ENCODE peak calls at places on chromosomes 12 and 14, in ten cellular contexts. D is testis, S is tibial nerve, L is lower leg skin, P is stomach, W is A549, C is transverse colon, R is adrenal gland, A is suprapubic skin, G is breast epithelium. U is an unnamed sample.

GRCh38 chr12:93943766-93944165 is 204.6 kb upstream of the PLXNC1 start:
- DNase-seq in G (no peak), L (peak), S (no peak), D (no peak), W (peak), R (peak), C (no peak), A (peak), P (no peak), U (no peak)

GRCh38 chr12:62787023-62787422 is 147.9 kb downstream of the PPM1H start:
- DNase-seq in W (peak), C (no peak), R (no peak), L (no peak), A (no peak), D (no peak), G (no peak), S (no peak), P (no peak), U (peak)

GRCh38 chr12:44000309-44000952 is 164.6 kb downstream of the TMEM117 start:
- DNase-seq in D (peak), L (no peak), W (peak), C (no peak), R (peak), G (no peak), S (no peak), P (no peak), A (no peak), U (peak)

GRCh38 chr12:29350080-29350479 is 30.9 kb downstream of the ERGIC2 start:
- DNase-seq in G (no peak), C (no peak), A (no peak), L (no peak), R (no peak), S (no peak), P (no peak), W (peak), D (no peak), U (peak)

GRCh38 chr12:11836282-11836963 is 186.9 kb downstream of the ETV6 start:
- DNase-seq in L (no peak), G (no peak), W (no peak), D (peak), S (no peak), C (peak), A (no peak), R (no peak), P (peak), U (peak)

GRCh38 chr14:99036594-99037293 is 235.3 kb downstream of the BCL11B start:
- DNase-seq in C (no peak), W (no peak), D (peak), A (no peak), G (no peak), L (peak), P (peak), R (peak), S (no peak), U (peak)

GRCh38 chr12:132724506-132725220 is 14.0 kb downstream of the PGAM5 start:
- DNase-seq in G (no peak), W (no peak), S (no peak), A (no peak), L (no peak), P (no peak), D (no peak), R (no peak), C (no peak), U (no peak)

GRCh38 chr12:53103860-53104305 is 597 bp downstream of the SOAT2 start:
- DNase-seq in P (no peak), D (no peak), C (peak), S (no peak), R (no peak), A (peak), W (no peak), L (no peak), G (no peak), U (peak)

GRCh38 chr12:124359671-124360581 is 65.0 kb downstream of the RFLNA start:
- DNase-seq in W (no peak), S (peak), G (peak), L (peak), C (peak), D (peak), P (peak), R (peak), A (peak), U (peak)

GRCh38 chr12:45216297-45216982 is 545 bp downstream of the ANO6 start:
- DNase-seq in L (peak), R (peak), P (peak), W (peak), S (no peak), G (no peak), D (peak), C (peak), A (peak), U (peak)

GRCh38 chr14:89401783-89402182 is 15.2 kb downstream of the FOXN3 start:
- DNase-seq in C (no peak), R (no peak), P (no peak), G (no peak), S (no peak), D (no peak), A (peak), W (no peak), L (no peak), U (no peak)

GRCh38 chr12:53575502-53576264 is 50.5 kb downstream of the ATF7 start:
- DNase-seq in A (no peak), C (no peak), R (no peak), L (no peak), G (no peak), S (no peak), D (no peak), W (peak), P (no peak), U (peak)

GRCh38 chr12:51377099-51377984 is 13.9 kb downstream of the GALNT6 start:
- DNase-seq in S (no peak), L (no peak), R (no peak), A (no peak), C (no peak), D (no peak), G (no peak), P (no peak), W (no peak), U (no peak)

GRCh38 chr14:71586131-71586893 is 345.9 kb upstream of the RGS6 start:
- DNase-seq in G (no peak), A (no peak), C (no peak), D (peak), P (no peak), R (peak), W (no peak), S (no peak), L (peak), U (no peak)

GRCh38 chr14:104388011-104388521 is 191.5 kb upstream of the C14orf180 start:
- DNase-seq in L (no peak), W (no peak), D (peak), C (no peak), G (peak), S (no peak), R (no peak), A (peak), P (peak), U (no peak)

GRCh38 chr12:12508612-12509011 is 54.1 kb downstream of the DUSP16 start:
- DNase-seq in A (no peak), W (no peak), R (no peak), S (no peak), G (no peak), P (no peak), C (no peak), D (no peak), L (no peak), U (no peak)

GRCh38 chr12:68106160-68106559 is 53.4 kb downstream of the IFNG start:
- DNase-seq in R (no peak), W (no peak), G (no peak), P (no peak), L (no peak), D (no peak), A (no peak), C (no peak), S (no peak), U (no peak)

GRCh38 chr12:68821357-68822188 is 13.6 kb downstream of the MDM2 start:
- DNase-seq in C (no peak), A (no peak), R (no peak), W (no peak), P (no peak), G (no peak), S (no peak), D (no peak), L (no peak), U (no peak)

GRCh38 chr12:53495903-53496751 is 3.1 kb downstream of the MAP3K12 start:
- DNase-seq in P (no peak), G (no peak), D (peak), S (peak), W (peak), C (peak), R (peak), L (peak), A (peak), U (peak)

GRCh38 chr12:119229837-119230236 is 51.1 kb downstream of the HSPB8 start:
- DNase-seq in P (no peak), W (peak), C (no peak), S (no peak), A (no peak), L (no peak), D (peak), G (no peak), R (peak), U (peak)

GRCh38 chr12:13187399-13187798 is 9.1 kb upstream of the EMP1 start:
- DNase-seq in P (no peak), C (no peak), L (no peak), S (no peak), R (no peak), W (peak), G (no peak), A (no peak), D (no peak), U (no peak)

GRCh38 chr12:89880695-89881350 is 172.2 kb upstream of the ATP2B1 start:
- DNase-seq in S (no peak), A (no peak), L (no peak), G (no peak), C (peak), W (no peak), P (no peak), D (no peak), R (no peak), U (peak)
- TF ChIP-seq POLR2A in S (no peak), A (no peak), L (no peak), G (no peak), C (no peak), W (no peak), P (no peak), D (no peak), R (no peak), U (no peak)

GRCh38 chr12:2557589-2557988 is 237.2 kb upstream of the FKBP4 start:
- DNase-seq in W (no peak), P (no peak), C (no peak), S (no peak), R (no peak), A (no peak), G (no peak), L (no peak), D (no peak), U (no peak)
- TF ChIP-seq CTCF in W (no peak), P (no peak), C (no peak), S (no peak), R (no peak), A (no peak), G (no peak), L (no peak), D (no peak), U (no peak)

GRCh38 chr14:95534299-95535225 is at the start of gene GLRX5:
- DNase-seq in R (peak), C (peak), P (peak), S (peak), W (peak), D (peak), L (peak), G (peak), A (peak), U (peak)
- TF ChIP-seq POLR2A in R (peak), C (peak), P (no peak), S (peak), W (peak), D (no peak), L (no peak), G (peak), A (peak), U (peak)

GRCh38 chr14:64401923-64402322 is 13.8 kb downstream of the MTHFD1 start:
- DNase-seq in L (no peak), D (no peak), A (no peak), S (no peak), W (no peak), R (no peak), P (no peak), C (no peak), G (no peak), U (no peak)

GRCh38 chr14:64409509-64409908 is 21.4 kb downstream of the MTHFD1 start:
- DNase-seq in L (no peak), P (no peak), A (no peak), W (no peak), S (no peak), G (no peak), R (no peak), D (no peak), C (no peak), U (no peak)

GRCh38 chr14:64407329-64407728 is 19.2 kb downstream of the MTHFD1 start:
- DNase-seq in L (no peak), G (no peak), A (no peak), S (no peak), D (no peak), W (no peak), P (no peak), R (no peak), C (no peak), U (no peak)

GRCh38 chr14:64400829-64401459 is 12.8 kb downstream of the MTHFD1 start:
- DNase-seq in G (no peak), L (no peak), P (no peak), W (no peak), S (no peak), A (no peak), R (no peak), D (no peak), C (no peak), U (no peak)

DNA sequence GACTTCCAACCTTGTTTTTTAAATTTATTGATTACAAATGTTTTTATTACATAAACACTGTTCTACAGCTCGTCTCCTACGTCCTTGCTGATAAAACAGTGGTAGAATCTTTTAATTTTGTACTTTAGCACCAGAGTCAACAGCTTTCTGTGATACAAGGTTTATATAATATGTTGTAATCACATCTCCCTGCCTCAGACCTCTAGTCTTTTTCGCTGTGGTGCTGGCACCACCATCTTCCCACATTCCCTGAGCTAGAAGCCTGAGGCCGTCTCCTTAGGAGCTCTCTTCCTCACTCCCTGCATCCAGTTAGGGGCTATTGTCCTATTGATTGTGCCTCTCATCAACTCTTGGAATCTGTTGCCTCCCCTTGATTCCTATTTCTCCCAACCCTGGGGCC is 17.1 kb downstream of the MTHFD1 start:
- DNase-seq in D (no peak), P (no peak), W (no peak), A (no peak), C (no peak), L (no peak), S (no peak), R (no peak), G (no peak), U (no peak)
- TF ChIP-seq CTCF in D (no peak), P (no peak), W (no peak), A (no peak), C (no peak), L (no peak), S (no peak), R (no peak), G (no peak), U (no peak)

GRCh38 chr12:47964102-47964723 is 817 bp downstream of the TMEM106C start:
- DNase-seq in R (no peak), L (peak), C (peak), S (no peak), D (peak), W (no peak), G (no peak), P (peak), A (no peak), U (peak)

GRCh38 chr12:47965581-47965980 is 2.2 kb downstream of the TMEM106C start:
- DNase-seq in R (no peak), L (no peak), C (peak), W (no peak), P (no peak), G (no peak), S (no peak), D (no peak), A (no peak), U (no peak)

GRCh38 chr12:47967461-47968430 is 4.3 kb downstream of the TMEM106C start:
- DNase-seq in S (no peak), L (no peak), C (no peak), P (no peak), W (no peak), A (no peak), R (no peak), G (no peak), D (no peak), U (no peak)

GRCh38 chr12:47962198-47962597 is 1.2 kb upstream of the TMEM106C start:
- DNase-seq in W (no peak), S (no peak), A (no peak), G (no peak), L (no peak), R (no peak), P (no peak), D (no peak), C (no peak), U (no peak)

GRCh38 chr12:47963340-47964040 is at the start of gene TMEM106C:
- DNase-seq in D (peak), L (peak), G (peak), P (peak), R (peak), W (peak), S (peak), C (peak), A (peak), U (peak)
- TF ChIP-seq POLR2A in D (no peak), L (no peak), G (peak), P (no peak), R (peak), W (peak), S (peak), C (peak), A (no peak), U (peak)

DNA sequence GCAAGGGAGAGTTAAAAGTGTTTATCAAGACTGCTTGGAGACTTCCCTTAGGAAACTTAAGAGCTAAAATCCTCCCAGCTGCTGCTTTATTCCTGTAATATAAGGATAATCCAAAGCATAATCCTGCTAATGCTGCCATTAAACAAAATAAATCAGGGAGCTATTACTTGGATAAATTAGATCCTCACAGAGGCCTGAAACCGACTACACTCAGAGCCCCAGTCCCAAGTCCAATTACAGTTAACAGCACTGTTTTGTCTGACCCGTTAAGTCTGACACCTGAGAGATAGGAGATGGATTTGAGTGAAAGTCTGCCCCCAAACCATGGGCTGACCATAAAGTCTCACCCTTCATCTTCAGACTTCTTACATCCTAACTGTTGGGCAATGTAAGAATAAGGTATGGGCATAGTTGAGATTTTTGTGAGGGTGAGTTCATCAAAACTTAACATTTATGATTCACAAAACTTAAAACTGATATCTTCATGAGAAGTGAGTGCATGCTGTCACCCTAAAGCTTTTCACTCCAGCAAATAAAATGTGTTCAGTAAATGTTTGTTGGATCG is 181.6 kb downstream of the PLCZ1 start:
- DNase-seq in P (no peak), L (no peak), D (no peak), W (no peak), S (no peak), G (no peak), R (no peak), A (no peak), C (no peak), U (no peak)
- TF ChIP-seq CTCF in P (no peak), L (no peak), D (no peak), W (no peak), S (no peak), G (no peak), R (no peak), A (no peak), C (no peak), U (no peak)

DNA sequence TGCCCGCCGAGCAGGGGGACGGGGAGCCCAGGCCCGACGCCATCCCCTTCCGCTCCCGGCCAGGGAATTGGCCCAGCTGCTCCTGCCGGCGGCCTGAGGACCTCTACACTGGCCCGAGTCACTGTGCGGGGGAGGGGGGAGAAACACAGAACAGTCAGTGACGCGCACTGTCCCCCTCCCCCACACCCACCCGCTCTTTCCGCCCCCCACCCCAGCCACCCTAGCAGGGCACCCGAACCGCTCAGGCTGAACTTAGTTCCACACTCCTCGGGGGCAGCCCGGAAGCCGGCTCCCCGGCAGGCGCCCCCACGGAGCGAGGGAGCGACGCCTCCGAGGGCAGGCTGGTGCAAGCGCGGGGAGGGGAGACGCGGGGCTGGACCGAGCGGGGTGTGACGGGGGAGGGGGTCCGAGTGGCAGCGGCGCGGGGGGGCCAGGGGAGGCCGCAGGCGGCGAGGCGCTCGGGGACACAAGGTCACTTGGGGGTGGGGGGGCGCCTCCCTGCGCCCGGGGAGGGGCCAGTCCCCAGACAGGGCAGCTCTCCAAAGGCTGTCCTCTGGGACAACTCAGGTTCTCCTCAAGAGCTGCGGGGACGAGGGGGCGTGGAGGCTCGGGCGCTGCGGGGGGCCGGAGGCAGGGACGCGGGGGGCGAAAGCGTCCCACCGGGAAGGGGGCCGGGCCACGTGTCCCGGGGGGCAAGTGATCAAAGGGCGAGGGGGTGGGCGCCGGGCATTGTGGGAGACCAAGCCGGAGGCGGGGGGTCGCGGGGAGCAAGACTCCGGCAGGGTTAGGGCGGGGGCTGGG is 648 bp downstream of the CHD4 start:
- DNase-seq in A (peak), C (peak), P (peak), G (peak), S (peak), D (peak), W (peak), L (peak), R (peak), U (peak)
- TF ChIP-seq POLR2A in A (no peak), C (no peak), P (no peak), G (no peak), S (no peak), D (no peak), W (no peak), L (no peak), R (peak), U (no peak)